ENCODE peak calls at places on chromosome 21, in eight cellular contexts. W, A, X, M, R, G, O and C are unnamed samples.

GRCh38 chr21:27275294-27275927 is 308.5 kb upstream of the ADAMTS5 start:
- DNase-seq in R (no peak), O (peak; percentile 86), X (peak; percentile 88), A (no peak), M (no peak), W (peak; percentile 36), G (peak; percentile 88), C (peak; percentile 84)

GRCh38 chr21:9772348-9772672 is 749.1 kb upstream of the TPTE start:
- DNase-seq in X (no peak), G (no peak), R (no peak), W (no peak), A (no peak), O (no peak), M (no peak), C (no peak)

GRCh38 chr21:37837381-37837780 is 78.9 kb downstream of the KCNJ6 start:
- DNase-seq in A (no peak), G (no peak), X (no peak), W (no peak), R (no peak), M (no peak), O (no peak), C (no peak)

GRCh38 chr21:45265721-45266517 is 21.8 kb downstream of the POFUT2 start:
- DNase-seq in G (no peak), W (no peak), O (no peak), R (no peak), X (no peak), A (no peak), M (no peak), C (no peak)

GRCh38 chr21:42616366-42617340 is 36.8 kb upstream of the PDE9A start:
- DNase-seq in R (no peak), X (no peak), M (peak; percentile 50), G (no peak), W (no peak), O (no peak), A (no peak), C (no peak)

GRCh38 chr21:45525153-45525909 is 16.9 kb downstream of the SLC19A1 start:
- DNase-seq in W (no peak), M (no peak), O (no peak), R (no peak), A (no peak), G (peak; percentile 7), X (no peak), C (no peak)

GRCh38 chr21:41744028-41744940 is 22.6 kb downstream of the RIPK4 start:
- DNase-seq in A (no peak), O (no peak), M (no peak), R (no peak), X (no peak), G (no peak), W (no peak), C (no peak)

GRCh38 chr21:44895859-44896258 is 22.4 kb upstream of the PTTG1IP start:
- DNase-seq in A (no peak), R (no peak), O (no peak), M (no peak), G (no peak), X (no peak), W (no peak), C (no peak)

GRCh38 chr21:42337830-42338729 is 12.7 kb downstream of the TFF2 start:
- DNase-seq in O (peak; percentile 15), A (peak; percentile 65), W (peak; percentile 4), R (peak; percentile 72), X (peak; percentile 37), G (peak; percentile 75), M (peak; percentile 80), C (peak; percentile 19)